ENCODE peak calls at places on chromosomes 5 and 9, in seven cellular contexts. E, F, R, O, T, W and G are unnamed samples.

GRCh38 chr9:96391021-96391765 is 7.7 kb upstream of the SLC35D2 start:
- DNase-seq in R (no peak), W (no peak), E (no peak), O (no peak), F (no peak), T (no peak), G (no peak)

GRCh38 chr5:74107899-74108298 is 481.9 kb downstream of the ARHGEF28 start:
- DNase-seq in T (no peak), O (no peak), F (no peak), W (peak), E (no peak), R (no peak), G (no peak)

GRCh38 chr9:35103660-35104191 is 795 bp upstream of the STOML2 start:
- DNase-seq in W (no peak), F (no peak), T (no peak), R (no peak), E (no peak), O (no peak), G (no peak)

GRCh38 chr9:8338249-8338721 is 538.7 kb upstream of the DMAC1 start:
- DNase-seq in F (no peak), O (no peak), E (no peak), R (no peak), T (no peak), W (peak), G (no peak)

GRCh38 chr9:128733256-128733655 is 9.3 kb upstream of the ZDHHC12 start:
- DNase-seq in R (no peak), E (no peak), T (peak), W (no peak), O (peak), F (peak), G (peak)

GRCh38 chr5:32916648-32917047 is 205.5 kb downstream of the NPR3 start:
- DNase-seq in E (no peak), W (no peak), R (no peak), F (no peak), O (no peak), T (peak), G (no peak)

GRCh38 chr5:73307645-73308346 is 134.8 kb downstream of the TMEM174 start:
- DNase-seq in E (no peak), O (no peak), R (no peak), T (no peak), F (no peak), W (no peak), G (no peak)

GRCh38 chr5:143063175-143063970 is 293.2 kb downstream of the ARHGAP26 start:
- DNase-seq in R (no peak), T (no peak), E (no peak), F (no peak), O (no peak), W (peak), G (no peak)

GRCh38 chr5:122586351-122586750 is 188.5 kb upstream of the SNX2 start:
- DNase-seq in E (no peak), W (no peak), F (no peak), T (no peak), R (no peak), O (no peak), G (no peak)